ENCODE peak calls at places on chromosomes 11 and 22, in four cellular contexts. S is kidney epithelial cell, C is pancreas, Z is hippocampal formation. Q is an unnamed sample.

GRCh38 chr11:43397251-43397650 is 38.5 kb downstream of the TTC17 start:
- DNase-seq in S (no peak), C (no peak), Z (no peak), Q (no peak)

GRCh38 chr11:27357250-27357649 is 5.8 kb downstream of the CCDC34 start:
- DNase-seq in S (no peak), C (no peak), Z (no peak), Q (no peak)

GRCh38 chr11:9001736-9002135 is 2.1 kb downstream of the NRIP3 start:
- DNase-seq in S (peak), C (no peak), Z (no peak), Q (no peak)

GRCh38 chr11:28366549-28367341 is 258.6 kb downstream of the METTL15 start:
- DNase-seq in S (no peak), C (no peak), Z (no peak), Q (no peak)

GRCh38 chr22:37162221-37163095 is 12.7 kb upstream of the IL2RB start:
- DNase-seq in S (no peak), C (no peak), Z (no peak), Q (no peak)

GRCh38 chr11:70622091-70622490 is 223.8 kb downstream of the CTTN start:
- DNase-seq in S (no peak), C (no peak), Z (no peak), Q (no peak)

GRCh38 chr11:87463486-87464102 is 425.9 kb downstream of the TMEM135 start:
- DNase-seq in S (no peak), C (no peak), Z (no peak), Q (no peak)

GRCh38 chr22:49540571-49541450 is 286.9 kb downstream of the BRD1 start:
- DNase-seq in S (no peak), C (peak), Z (no peak), Q (no peak)

GRCh38 chr22:49971232-49972162 is 10.9 kb downstream of the PIM3 start:
- DNase-seq in S (no peak), C (peak), Z (peak), Q (peak)

GRCh38 chr11:96483550-96483949 is 93.7 kb downstream of the JRKL start:
- DNase-seq in S (no peak), C (no peak), Z (no peak), Q (no peak)

GRCh38 chr22:31346733-31347250 is 646 bp upstream of the PATZ1 start:
- DNase-seq in S (no peak), C (peak), Z (no peak), Q (peak)

GRCh38 chr11:3165152-3165705 is at the start of gene OSBPL5:
- DNase-seq in S (no peak), C (peak), Z (peak), Q (peak)

GRCh38 chr22:37329239-37330140 is 47.2 kb downstream of the CYTH4 start:
- DNase-seq in S (no peak), C (no peak), Z (no peak), Q (no peak)

GRCh38 chr11:111441443-111441842 is 62.4 kb upstream of the POU2AF1 start:
- DNase-seq in S (peak), C (no peak), Z (no peak), Q (no peak)

GRCh38 chr11:1572200-1573076 is at the start of gene DUSP8:
- DNase-seq in S (peak), C (peak), Z (peak), Q (peak)

GRCh38 chr11:123374622-123374968 is 55.5 kb upstream of the GRAMD1B start:
- DNase-seq in S (no peak), C (no peak), Z (no peak), Q (no peak)

GRCh38 chr22:44391481-44392445 is 79.0 kb upstream of the SHISAL1 start:
- DNase-seq in S (no peak), C (peak), Z (no peak), Q (no peak)

GRCh38 chr11:20596629-20597129 is 2.7 kb upstream of the SLC6A5 start:
- DNase-seq in S (no peak), C (no peak), Z (no peak), Q (no peak)

GRCh38 chr22:44729391-44730012 is 22.9 kb upstream of the ARHGAP8 start:
- DNase-seq in S (no peak), C (no peak), Z (peak), Q (peak)

GRCh38 chr22:46896166-46896565 is 133.7 kb downstream of the TBC1D22A start:
- DNase-seq in S (no peak), C (no peak), Z (no peak), Q (no peak)

GRCh38 chr11:120510406-120511115 is 987 bp upstream of the GRIK4 start:
- DNase-seq in S (no peak), C (no peak), Z (no peak), Q (no peak)

GRCh38 chr22:35517769-35518530 is 22.7 kb upstream of the RASD2 start:
- DNase-seq in S (no peak), C (no peak), Z (no peak), Q (no peak)

GRCh38 chr11:103650330-103650729 is 386.1 kb upstream of the DDI1 start:
- DNase-seq in S (no peak), C (no peak), Z (no peak), Q (no peak)

GRCh38 chr22:29531419-29531818 is 22.1 kb downstream of the THOC5 start:
- DNase-seq in S (no peak), C (no peak), Z (no peak), Q (no peak)

GRCh38 chr11:61637287-61637686 is 42.9 kb upstream of the DAGLA start:
- DNase-seq in S (no peak), C (no peak), Z (no peak), Q (no peak)

GRCh38 chr22:21937041-21937820 is 15.4 kb downstream of the PPM1F start:
- DNase-seq in S (no peak), C (peak), Z (peak), Q (no peak)

GRCh38 chr11:65116370-65117205 is 913 bp downstream of the ZNHIT2 start:
- DNase-seq in S (no peak), C (peak), Z (no peak), Q (no peak)

GRCh38 chr11:135075740-135076139 is 663.7 kb upstream of the B3GAT1 start:
- DNase-seq in S (no peak), C (no peak), Z (no peak), Q (peak)

Q was measured in mucosa of gallbladder.